ENCODE peak calls at places on chromosomes 13 and 19, in ten cellular contexts. Z, X, B, E, J, Q, C, G, V and K are unnamed samples.

GRCh38 chr13:24727731-24728601 is 36.0 kb upstream of the RNF17 start:
- DNase-seq in Z (peak), X (peak), B (no peak), E (no peak), J (peak), Q (peak), C (peak), G (peak), V (peak), K (peak)

GRCh38 chr13:67967031-67967430 is 736.9 kb upstream of the PCDH9 start:
- DNase-seq in Z (no peak), X (no peak), B (no peak), E (no peak), J (no peak), Q (no peak), C (no peak), G (no peak), V (no peak), K (no peak)

GRCh38 chr19:16074488-16075365 is 1.6 kb upstream of the TPM4 start:
- DNase-seq in Z (no peak), X (no peak), B (no peak), E (peak), J (no peak), Q (no peak), C (no peak), G (no peak), V (no peak), K (no peak)

GRCh38 chr19:55554302-55554701 is 9.0 kb upstream of the SBK3 start:
- DNase-seq in Z (no peak), X (no peak), B (no peak), E (no peak), J (no peak), Q (no peak), C (no peak), G (no peak), V (no peak), K (no peak)

GRCh38 chr13:86757236-86757978 is 913.8 kb upstream of the SLITRK5 start:
- DNase-seq in Z (no peak), X (no peak), B (no peak), E (no peak), J (no peak), Q (no peak), C (no peak), G (no peak), V (no peak), K (no peak)

GRCh38 chr13:108897955-108898354 is 268.5 kb downstream of the MYO16 start:
- DNase-seq in Z (no peak), X (no peak), B (no peak), E (no peak), J (no peak), Q (peak), C (no peak), G (no peak), V (no peak), K (no peak)

GRCh38 chr13:52053460-52053859 is 29.0 kb downstream of the UTP14C start:
- DNase-seq in Z (no peak), X (peak), B (no peak), E (no peak), J (no peak), Q (no peak), C (no peak), G (no peak), V (no peak), K (no peak)

GRCh38 chr19:18097217-18097992 is at the start of gene MAST3:
- DNase-seq in Z (peak), X (no peak), B (peak), E (peak), J (peak), Q (peak), C (peak), G (no peak), V (no peak), K (peak)

GRCh38 chr13:27014406-27015359 is 156.9 kb downstream of the USP12 start:
- DNase-seq in Z (no peak), X (no peak), B (no peak), E (no peak), J (no peak), Q (no peak), C (no peak), G (no peak), V (no peak), K (no peak)

GRCh38 chr19:18167975-18168645 is 5.5 kb upstream of the IFI30 start:
- DNase-seq in Z (peak), X (no peak), B (no peak), E (peak), J (no peak), Q (peak), C (peak), G (no peak), V (peak), K (peak)

GRCh38 chr13:68808456-68808855 is 1299.2 kb upstream of the ATXN8OS start:
- DNase-seq in Z (no peak), X (no peak), B (no peak), E (no peak), J (no peak), Q (no peak), C (no peak), G (no peak), V (no peak), K (no peak)

GRCh38 chr19:10654610-10655456 is 687 bp downstream of the ILF3 start:
- DNase-seq in Z (peak), X (no peak), B (peak), E (peak), J (peak), Q (peak), C (peak), G (no peak), V (no peak), K (peak)

GRCh38 chr19:10653482-10653731 is 739 bp upstream of the ILF3 start:
- DNase-seq in Z (no peak), X (no peak), B (no peak), E (no peak), J (no peak), Q (no peak), C (no peak), G (no peak), V (no peak), K (no peak)

GRCh38 chr19:10653732-10654609 is at the start of gene ILF3:
- DNase-seq in Z (peak), X (peak), B (peak), E (peak), J (peak), Q (peak), C (peak), G (peak), V (peak), K (peak)

GRCh38 chr19:10651821-10652220 is 2.3 kb upstream of the ILF3 start:
- DNase-seq in Z (no peak), X (no peak), B (no peak), E (no peak), J (no peak), Q (no peak), C (no peak), G (no peak), V (no peak), K (no peak)

GRCh38 chr19:10655457-10656312 is 1.5 kb downstream of the ILF3 start:
- DNase-seq in Z (peak), X (no peak), B (no peak), E (no peak), J (peak), Q (peak), C (peak), G (no peak), V (peak), K (peak)
- TF ChIP-seq CTCF in Z (peak), X (no peak), B (no peak), E (no peak), J (no peak), Q (peak), C (no peak), G (no peak), V (peak), K (no peak)

GRCh38 chr13:74761794-74762193 is 627.6 kb upstream of the KLF12 start:
- DNase-seq in Z (peak), X (peak), B (no peak), E (no peak), J (no peak), Q (no peak), C (no peak), G (no peak), V (no peak), K (no peak)
- TF ChIP-seq CTCF in Z (peak), X (no peak), B (no peak), E (no peak), J (no peak), Q (no peak), C (no peak), G (no peak), V (no peak), K (no peak)

GRCh38 chr13:112441779-112442310 is 65.7 kb downstream of the SPACA7 start:
- DNase-seq in Z (no peak), X (no peak), B (no peak), E (peak), J (no peak), Q (no peak), C (no peak), G (no peak), V (no peak), K (no peak)

GRCh38 chr13:112444416-112445399 is 68.6 kb downstream of the SPACA7 start:
- DNase-seq in Z (no peak), X (no peak), B (no peak), E (peak), J (no peak), Q (no peak), C (no peak), G (no peak), V (no peak), K (no peak)

GRCh38 chr13:112442483-112443090 is 66.4 kb downstream of the SPACA7 start:
- DNase-seq in Z (peak), X (no peak), B (no peak), E (peak), J (no peak), Q (peak), C (no peak), G (no peak), V (no peak), K (no peak)

GRCh38 chr13:112444001-112444311 is 67.8 kb downstream of the SPACA7 start:
- DNase-seq in Z (peak), X (no peak), B (no peak), E (peak), J (peak), Q (peak), C (peak), G (peak), V (peak), K (peak)

DNA sequence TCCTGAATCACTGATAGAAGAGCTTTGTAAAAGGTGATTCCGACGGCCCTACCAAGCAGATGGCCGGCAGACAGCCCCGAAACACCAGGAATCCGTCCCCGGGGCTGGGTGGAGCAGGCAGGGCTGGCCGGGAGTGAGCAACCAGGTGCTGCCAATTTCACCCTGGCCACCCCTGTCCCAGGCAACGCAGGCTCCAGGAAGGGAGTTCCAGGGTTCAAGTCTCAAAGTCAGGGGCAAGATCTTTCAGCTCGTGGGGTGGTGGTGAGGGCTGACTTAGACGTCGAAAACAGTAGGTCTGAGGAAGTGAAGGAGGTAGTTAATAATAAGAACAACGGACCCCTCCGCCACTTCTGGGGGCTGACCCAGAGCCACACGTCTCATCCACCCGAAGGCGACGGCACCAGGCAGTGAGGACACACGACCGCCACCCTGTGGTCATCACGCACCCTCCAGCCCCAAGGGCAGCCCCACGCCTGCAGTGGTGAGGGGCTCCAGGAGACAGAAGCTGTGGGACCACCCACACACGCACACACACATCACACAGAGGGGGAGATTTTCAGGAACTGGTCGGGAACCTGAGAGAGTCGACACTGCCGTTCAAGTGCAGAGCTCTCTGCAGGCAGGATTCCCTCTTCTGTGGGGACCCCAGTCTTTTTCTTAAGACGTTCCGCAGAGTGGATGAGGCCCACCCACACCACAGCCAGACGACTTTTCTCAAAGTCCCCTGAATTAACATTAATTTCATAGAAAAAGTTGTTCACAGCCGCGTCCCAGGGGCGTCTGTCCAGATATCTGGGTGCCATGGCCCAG is 67.2 kb downstream of the SPACA7 start:
- DNase-seq in Z (peak), X (no peak), B (no peak), E (peak), J (no peak), Q (peak), C (peak), G (no peak), V (no peak), K (peak)
- TF ChIP-seq CTCF in Z (peak), X (peak), B (no peak), E (no peak), J (no peak), Q (peak), C (no peak), G (peak), V (no peak), K (no peak)

GRCh38 chr19:29807870-29808405 is 3.9 kb upstream of the CCNE1 start:
- DNase-seq in Z (no peak), X (no peak), B (no peak), E (peak), J (no peak), Q (no peak), C (no peak), G (no peak), V (no peak), K (no peak)
- TF ChIP-seq CTCF in Z (no peak), X (no peak), B (no peak), E (no peak), J (no peak), Q (no peak), C (no peak), G (no peak), V (no peak), K (no peak)